ENCODE peak calls at places on chromosomes 12 and 14, in six cellular contexts. N is bronchial epithelial cell, S is colonic mucosa, L is hepatocyte, X is stomach, C is lower lobe of right lung. W is an unnamed sample. For H3K36me3, the result is how much of the 10 kb centered on the place peaks cover.

GRCh38 chr12:114611145-114612018 is 72.6 kb downstream of the TBX3 start:
- DNase-seq in N (no peak), S (peak), L (peak), X (no peak), C (no peak), W (no peak)

GRCh38 chr12:8037046-8037663 is 4.6 kb downstream of the FOXJ2 start:
- DNase-seq in N (no peak), S (no peak), L (no peak), X (no peak), C (no peak), W (no peak)

GRCh38 chr12:44078273-44078672 is 242.4 kb downstream of the TMEM117 start:
- DNase-seq in N (peak), S (no peak), L (peak), X (no peak), C (no peak), W (no peak)

GRCh38 chr12:27695556-27696292 is 523 bp upstream of the REP15 start:
- DNase-seq in N (no peak), S (no peak), L (no peak), X (no peak), C (no peak), W (no peak)

GRCh38 chr12:122203301-122203967 is at the start of gene B3GNT4:
- DNase-seq in N (peak), S (peak), L (peak), X (peak), C (peak), W (no peak)

GRCh38 chr12:50764116-50764860 is 387 bp downstream of the ATF1 start:
- DNase-seq in N (peak), S (peak), L (peak), X (peak), C (peak), W (no peak)

GRCh38 chr14:73825551-73826188 is 26.0 kb upstream of the PTGR2 start:
- DNase-seq in N (peak), S (peak), L (peak), X (peak), C (peak), W (no peak)

GRCh38 chr14:75884198-75884611 is 97.6 kb downstream of the TGFB3 start:
- DNase-seq in N (peak), S (no peak), L (no peak), X (no peak), C (no peak), W (peak)

GRCh38 chr12:3712209-3712992 is 40.5 kb downstream of the CRACR2A start:
- DNase-seq in N (no peak), S (no peak), L (no peak), X (no peak), C (no peak), W (no peak)

GRCh38 chr14:86798330-86798729 is 1194.7 kb downstream of the GALC start:
- DNase-seq in N (no peak), S (no peak), L (no peak), X (no peak), C (no peak), W (no peak)

GRCh38 chr12:50453872-50454271 is 50.9 kb upstream of the DIP2B start:
- DNase-seq in N (no peak), S (no peak), L (no peak), X (no peak), C (no peak), W (no peak)

GRCh38 chr12:118050972-118051910 is 9.7 kb downstream of the WSB2 start:
- DNase-seq in N (no peak), S (no peak), L (no peak), X (no peak), C (no peak), W (no peak)

GRCh38 chr14:76376001-76376404 is at the start of gene ESRRB:
- DNase-seq in N (no peak), S (no peak), L (peak), X (no peak), C (no peak), W (no peak)

GRCh38 chr12:101490286-101490920 is 15.3 kb downstream of the SPIC start:
- DNase-seq in N (peak), S (peak), L (peak), X (peak), C (no peak), W (no peak)

GRCh38 chr12:96177013-96177412 is 17.2 kb upstream of the ELK3 start:
- DNase-seq in N (peak), S (no peak), L (no peak), X (no peak), C (no peak), W (no peak)

GRCh38 chr12:89721291-89721987 is 12.8 kb upstream of the ATP2B1 start:
- DNase-seq in N (no peak), S (no peak), L (no peak), X (no peak), C (no peak), W (no peak)

GRCh38 chr14:36281309-36281708 is 39.1 kb downstream of the MBIP start:
- DNase-seq in N (no peak), S (no peak), L (no peak), X (no peak), C (no peak), W (no peak)

GRCh38 chr12:23771230-23771949 is 178.1 kb downstream of the SOX5 start:
- DNase-seq in N (no peak), S (no peak), L (peak), X (no peak), C (no peak), W (no peak)

GRCh38 chr12:77968021-77968420 is 137.3 kb downstream of the NAV3 start:
- DNase-seq in N (no peak), S (no peak), L (no peak), X (no peak), C (no peak), W (no peak)

GRCh38 chr12:75227132-75227531 is 17.5 kb upstream of the KCNC2 start:
- DNase-seq in N (no peak), S (no peak), L (no peak), X (no peak), C (no peak), W (no peak)
- H3K36me3 ChIP-seq in N (under half), S (under half), L (under half), X (under half), C (under half), W (under half)

GRCh38 chr12:108747563-108747962 is 16.2 kb upstream of the CORO1C start:
- DNase-seq in N (no peak), S (no peak), L (no peak), X (no peak), C (no peak), W (no peak)
- TF ChIP-seq CTCF in N (no peak), S (no peak), L (no peak), X (no peak), C (no peak), W (no peak)

GRCh38 chr14:99252940-99253868 is 18.8 kb downstream of the BCL11B start:
- DNase-seq in N (no peak), S (no peak), L (no peak), X (no peak), C (no peak), W (no peak)
- H3K36me3 ChIP-seq in N (under half), S (under half), L (under half), X (under half), C (under half), W (under half)

DNA sequence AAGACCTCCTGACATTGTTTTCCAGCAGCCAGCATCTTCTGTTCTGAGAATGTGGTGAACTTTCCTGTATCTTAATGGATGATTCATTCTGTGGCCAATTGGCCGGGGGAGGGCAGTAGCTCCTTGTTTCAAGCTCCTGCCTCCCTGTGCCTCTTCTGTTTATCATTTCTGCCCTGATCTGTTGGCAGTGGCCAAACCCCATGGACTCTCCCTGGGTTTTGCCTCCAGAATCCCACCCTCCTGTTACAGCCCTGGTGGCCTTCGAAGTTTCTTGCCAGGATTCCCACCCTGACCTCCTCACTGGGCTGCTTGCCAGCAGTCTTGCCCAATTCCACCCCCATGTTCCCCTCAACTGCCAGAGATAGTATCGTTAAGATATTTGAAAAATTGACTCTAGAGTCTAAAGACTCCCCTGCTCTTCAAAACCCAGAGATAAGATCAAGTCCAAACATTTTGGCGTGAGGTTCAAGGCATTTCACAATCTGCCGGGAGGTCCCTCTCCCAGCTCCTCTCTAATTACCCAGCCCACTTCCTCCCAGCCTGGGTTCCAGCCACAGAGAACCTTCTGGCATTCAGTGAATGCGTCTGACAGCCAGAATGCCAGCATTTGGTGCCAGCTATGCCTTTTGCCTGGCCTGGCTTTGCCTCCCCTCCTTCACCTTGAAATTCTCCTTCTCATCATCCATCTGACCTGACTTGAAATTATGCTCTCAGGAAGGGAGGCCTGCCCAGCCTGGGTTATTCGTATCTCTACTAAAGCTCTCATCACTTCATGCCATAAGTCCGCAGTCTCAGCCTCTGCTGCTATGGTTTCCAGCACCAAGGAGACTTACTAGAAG is 37.7 kb upstream of the TXNRD1 start:
- DNase-seq in N (peak), S (peak), L (peak), X (peak), C (peak), W (peak)
- TF ChIP-seq CTCF in N (peak), S (no peak), L (peak), X (no peak), C (peak), W (peak)

GRCh38 chr14:58643366-58643765 is 5.6 kb downstream of the DACT1 start:
- DNase-seq in N (no peak), S (no peak), L (no peak), X (no peak), C (no peak), W (no peak)

GRCh38 chr14:58650857-58651256 is 13.1 kb downstream of the DACT1 start:
- DNase-seq in N (no peak), S (no peak), L (no peak), X (no peak), C (no peak), W (no peak)

GRCh38 chr14:58645641-58646040 is 7.9 kb downstream of the DACT1 start:
- DNase-seq in N (no peak), S (no peak), L (no peak), X (no peak), C (no peak), W (no peak)

GRCh38 chr14:58646479-58646878 is 8.7 kb downstream of the DACT1 start:
- DNase-seq in N (no peak), S (no peak), L (no peak), X (no peak), C (no peak), W (no peak)

GRCh38 chr14:58647777-58648176 is 10.0 kb downstream of the DACT1 start:
- DNase-seq in N (no peak), S (no peak), L (no peak), X (no peak), C (no peak), W (no peak)
- H3K36me3 ChIP-seq in N (under half), S (under half), L (under half), X (under half), C (under half), W (under half)

DNA sequence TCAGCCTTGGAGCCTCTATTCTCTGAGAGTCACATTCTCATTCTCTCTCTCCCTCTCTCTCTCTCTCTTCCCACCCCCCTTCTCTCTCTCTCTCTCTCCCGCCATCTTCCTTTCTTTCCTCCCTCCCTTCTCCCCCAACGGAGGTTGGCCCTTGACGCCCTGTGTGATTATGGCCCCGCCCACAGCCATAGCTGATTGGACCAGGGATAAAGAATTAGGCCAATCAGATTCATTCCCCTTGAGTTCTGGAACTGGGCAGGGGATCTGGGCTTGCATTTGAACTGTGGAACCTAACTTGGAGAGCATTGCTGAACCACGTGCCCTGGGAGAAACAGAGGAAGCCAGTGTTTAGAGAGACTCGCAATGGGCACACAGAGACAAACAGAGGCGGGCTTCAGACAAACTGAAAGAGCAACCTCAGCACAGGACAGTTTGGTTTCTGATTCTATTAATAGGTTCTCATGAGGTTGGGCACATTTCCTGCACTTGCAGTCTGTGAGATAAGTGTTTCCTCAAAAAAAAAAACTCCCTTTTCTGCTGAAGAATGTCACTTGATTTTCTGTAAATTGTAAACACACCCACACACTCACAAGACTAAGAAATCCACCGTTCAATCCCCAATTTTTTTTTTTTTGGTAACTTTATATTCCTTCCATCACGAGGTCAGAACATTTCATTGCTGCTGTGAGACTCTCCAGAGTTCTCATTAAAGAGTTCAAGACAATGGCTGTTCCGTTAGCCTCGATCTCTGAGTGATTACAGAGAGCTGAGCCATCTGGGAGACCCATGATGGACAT is 3.6 kb upstream of the P2RX7 start:
- DNase-seq in N (peak), S (peak), L (peak), X (peak), C (peak), W (no peak)
- TF ChIP-seq CTCF in N (no peak), S (no peak), L (no peak), X (no peak), C (no peak), W (no peak)

GRCh38 chr12:109502332-109502731 is 24.9 kb downstream of the UBE3B start:
- DNase-seq in N (no peak), S (no peak), L (no peak), X (no peak), C (no peak), W (no peak)
- H3K36me3 ChIP-seq in N (under half), S (under half), L (under half), X (half or more), C (half or more), W (under half)

DNA sequence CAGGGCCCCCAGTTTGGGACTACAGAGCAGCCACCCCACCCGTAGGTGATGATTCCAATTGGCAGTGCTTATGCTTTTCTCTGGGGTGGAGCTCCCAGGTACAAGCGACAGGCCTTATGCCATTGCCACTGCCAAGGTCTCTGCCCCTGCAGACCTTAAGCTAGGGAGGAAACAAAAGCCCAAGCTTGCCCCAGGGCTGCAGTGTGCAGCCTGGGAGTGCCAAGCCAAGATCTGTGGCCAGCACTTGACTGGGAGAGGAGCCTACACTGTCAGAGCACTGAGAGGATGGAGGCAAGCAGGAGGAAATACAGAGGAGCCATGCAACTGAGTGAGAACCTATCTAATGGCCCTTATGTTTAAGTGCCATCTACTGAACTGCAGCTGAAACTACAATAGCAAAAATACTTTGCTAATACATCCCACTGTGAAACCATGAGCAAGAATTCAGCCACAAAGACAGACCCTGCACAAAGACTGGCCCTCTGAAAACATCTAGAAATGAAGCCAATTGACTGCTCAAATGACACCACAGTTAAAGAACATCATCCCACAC is 17.7 kb upstream of the ASCL1 start:
- DNase-seq in N (no peak), S (no peak), L (no peak), X (no peak), C (no peak), W (no peak)
- TF ChIP-seq CTCF in N (no peak), S (no peak), L (peak), X (no peak), C (no peak), W (no peak)

GRCh38 chr14:70754989-70755388 is 54.3 kb downstream of the MAP3K9 start:
- DNase-seq in N (peak), S (no peak), L (no peak), X (peak), C (peak), W (no peak)
- H3K36me3 ChIP-seq in N (under half), S (under half), L (under half), X (under half), C (under half), W (under half)

GRCh38 chr12:103401421-103401820 is 94.3 kb downstream of the C12orf42 start:
- DNase-seq in N (peak), S (no peak), L (peak), X (no peak), C (no peak), W (no peak)
- TF ChIP-seq CTCF in N (peak), S (no peak), L (peak), X (no peak), C (no peak), W (no peak)

W was measured in BJ.